ENCODE peak calls at places on chromosome 5, in four cellular contexts. A, X, N and V are unnamed samples.

GRCh38 chr5:58060971-58061370 is 398.9 kb downstream of the PLK2 start:
- ATAC-seq in A (no peak), X (peak), N (no peak), V (peak)

GRCh38 chr5:54329731-54330709 is 19.6 kb upstream of the ARL15 start:
- ATAC-seq in A (no peak), X (peak), N (no peak), V (no peak)

GRCh38 chr5:146340260-146341081 is 1.8 kb downstream of the POU4F3 start:
- ATAC-seq in A (no peak), X (no peak), N (peak), V (no peak)

GRCh38 chr5:164746723-164747122 is 1241.3 kb downstream of the MAT2B start:
- ATAC-seq in A (no peak), X (no peak), N (no peak), V (no peak)

GRCh38 chr5:40784027-40784653 is 14.0 kb downstream of the PRKAA1 start:
- ATAC-seq in A (no peak), X (no peak), N (no peak), V (no peak)

GRCh38 chr5:18394154-18394804 is 760.0 kb downstream of the TAF11L14 start:
- ATAC-seq in A (no peak), X (no peak), N (peak), V (no peak)

GRCh38 chr5:23977996-23978395 is 470.6 kb downstream of the PRDM9 start:
- ATAC-seq in A (no peak), X (no peak), N (no peak), V (no peak)

GRCh38 chr5:122154910-122155309 is 25.6 kb downstream of the ZNF474 start:
- ATAC-seq in A (no peak), X (no peak), N (peak), V (peak)

GRCh38 chr5:33346534-33346933 is 94.2 kb upstream of the TARS1 start:
- ATAC-seq in A (no peak), X (no peak), N (no peak), V (no peak)

GRCh38 chr5:114857951-114858401 is 311.7 kb downstream of the TRIM36 start:
- ATAC-seq in A (peak), X (no peak), N (no peak), V (no peak)

GRCh38 chr5:174141398-174141797 is 95.9 kb downstream of the NSG2 start:
- ATAC-seq in A (no peak), X (no peak), N (no peak), V (no peak)

GRCh38 chr5:54895816-54896341 is 89.5 kb downstream of the ESM1 start:
- ATAC-seq in A (no peak), X (peak), N (peak), V (peak)

GRCh38 chr5:20077186-20077585 is 89.2 kb upstream of the CDH18 start:
- ATAC-seq in A (no peak), X (no peak), N (no peak), V (no peak)

GRCh38 chr5:6398570-6399230 is 20.4 kb upstream of the MED10 start:
- ATAC-seq in A (no peak), X (no peak), N (no peak), V (no peak)

GRCh38 chr5:57566914-57567313 is 84.3 kb upstream of the ACTBL2 start:
- ATAC-seq in A (no peak), X (peak), N (no peak), V (no peak)

GRCh38 chr5:39531299-39531698 is 106.5 kb upstream of the DAB2 start:
- ATAC-seq in A (no peak), X (no peak), N (no peak), V (no peak)

GRCh38 chr5:1020461-1020961 is 11.9 kb downstream of the NKD2 start:
- ATAC-seq in A (no peak), X (no peak), N (peak), V (no peak)

GRCh38 chr5:14937277-14937676 is 65.7 kb upstream of the ANKH start:
- ATAC-seq in A (no peak), X (peak), N (peak), V (peak)

GRCh38 chr5:122957457-122957856 is 79.1 kb downstream of the PPIC start:
- ATAC-seq in A (no peak), X (no peak), N (no peak), V (no peak)

GRCh38 chr5:133466551-133467324 is 145.6 kb downstream of the FSTL4 start:
- ATAC-seq in A (peak), X (no peak), N (no peak), V (no peak)

GRCh38 chr5:125222597-125223240 is 476.3 kb upstream of the ZNF608 start:
- ATAC-seq in A (no peak), X (peak), N (no peak), V (no peak)

GRCh38 chr5:1343931-1344901 is 683 bp downstream of the CLPTM1L start:
- ATAC-seq in A (peak), X (no peak), N (peak), V (no peak)

GRCh38 chr5:176550275-176550831 is 1.2 kb downstream of the CDHR2 start:
- ATAC-seq in A (no peak), X (no peak), N (no peak), V (no peak)

GRCh38 chr5:5164158-5164557 is 24.0 kb downstream of the ADAMTS16 start:
- ATAC-seq in A (no peak), X (no peak), N (no peak), V (no peak)

GRCh38 chr5:73222173-73222572 is 49.2 kb downstream of the TMEM174 start:
- ATAC-seq in A (no peak), X (no peak), N (no peak), V (no peak)

GRCh38 chr5:56772767-56773166 is 42.6 kb upstream of the MAP3K1 start:
- ATAC-seq in A (no peak), X (no peak), N (no peak), V (no peak)